ENCODE peak calls at places on chromosomes 2 and 18, in seven cellular contexts. Q is GM23248, K is NB4, Y is thoracic aorta, X is foreskin fibroblast, I is adipocyte, D is cardiac muscle cell. G is an unnamed sample.

GRCh38 chr2:217204358-217204757 is 344.5 kb upstream of the TNP1 start:
- DNase-seq in Q (peak), K (no peak), Y (no peak), X (peak), I (no peak), D (peak), G (no peak)

GRCh38 chr18:22946217-22946616 is 13.1 kb downstream of the RBBP8 start:
- DNase-seq in Q (no peak), K (no peak), Y (no peak), X (no peak), I (peak), D (no peak), G (no peak)

GRCh38 chr2:222752731-222753130 is 81.3 kb downstream of the MOGAT1 start:
- DNase-seq in Q (no peak), K (no peak), Y (no peak), X (no peak), I (no peak), D (no peak), G (no peak)

GRCh38 chr18:70576281-70577022 is 287.6 kb downstream of the SOCS6 start:
- DNase-seq in Q (no peak), K (no peak), Y (no peak), X (no peak), I (no peak), D (no peak), G (no peak)

GRCh38 chr2:119223521-119224390 is at the start of gene STEAP3:
- DNase-seq in Q (peak), K (peak), Y (peak), X (peak), I (peak), D (peak), G (no peak)

GRCh38 chr2:120293991-120294329 is 41.3 kb downstream of the RALB start:
- DNase-seq in Q (no peak), K (no peak), Y (no peak), X (no peak), I (no peak), D (no peak), G (no peak)

GRCh38 chr2:151947524-151948165 is 119.4 kb upstream of the ARL5A start:
- DNase-seq in Q (peak), K (peak), Y (peak), X (peak), I (no peak), D (peak), G (no peak)

GRCh38 chr2:14255135-14255820 is 377.2 kb upstream of the LRATD1 start:
- DNase-seq in Q (no peak), K (no peak), Y (no peak), X (no peak), I (no peak), D (no peak), G (no peak)

GRCh38 chr2:100936070-100936741 is 65.9 kb upstream of the RPL31 start:
- DNase-seq in Q (no peak), K (no peak), Y (no peak), X (no peak), I (no peak), D (no peak), G (no peak)

GRCh38 chr2:112005391-112006075 is 49.5 kb upstream of the TMEM87B start:
- DNase-seq in Q (no peak), K (peak), Y (no peak), X (no peak), I (no peak), D (no peak), G (no peak)

GRCh38 chr18:58148954-58149471 is 105.0 kb downstream of the NEDD4L start:
- DNase-seq in Q (no peak), K (no peak), Y (no peak), X (no peak), I (no peak), D (no peak), G (no peak)

GRCh38 chr18:48817021-48817461 is 133.7 kb downstream of the SMAD7 start:
- DNase-seq in Q (no peak), K (no peak), Y (no peak), X (no peak), I (no peak), D (no peak), G (no peak)

GRCh38 chr2:110997646-110998045 is 123.1 kb upstream of the BCL2L11 start:
- DNase-seq in Q (no peak), K (no peak), Y (no peak), X (no peak), I (no peak), D (no peak), G (no peak)

GRCh38 chr2:40169430-40169829 is 282.5 kb downstream of the SLC8A1 start:
- DNase-seq in Q (peak), K (no peak), Y (no peak), X (peak), I (peak), D (no peak), G (no peak)

GRCh38 chr18:63844254-63844653 is 43.3 kb upstream of the SERPINB2 start:
- DNase-seq in Q (peak), K (peak), Y (no peak), X (peak), I (peak), D (peak), G (no peak)

GRCh38 chr2:62858231-62858832 is 152.8 kb downstream of the EHBP1 start:
- DNase-seq in Q (no peak), K (no peak), Y (no peak), X (no peak), I (no peak), D (no peak), G (no peak)

GRCh38 chr18:13605477-13605876 is 120.9 kb downstream of the FAM210A start:
- DNase-seq in Q (no peak), K (no peak), Y (no peak), X (no peak), I (no peak), D (no peak), G (no peak)

GRCh38 chr18:24187049-24187448 is 48.2 kb downstream of the CABYR start:
- DNase-seq in Q (no peak), K (peak), Y (no peak), X (no peak), I (no peak), D (no peak), G (no peak)

GRCh38 chr18:73908323-73908722 is 239.3 kb downstream of the FBXO15 start:
- DNase-seq in Q (peak), K (peak), Y (no peak), X (peak), I (peak), D (peak), G (no peak)

GRCh38 chr18:77131652-77132368 is 773 bp downstream of the MBP start:
- DNase-seq in Q (peak), K (peak), Y (no peak), X (peak), I (peak), D (peak), G (no peak)

GRCh38 chr2:11366326-11366741 is 21.9 kb upstream of the ROCK2 start:
- DNase-seq in Q (no peak), K (no peak), Y (no peak), X (no peak), I (no peak), D (no peak), G (no peak)

GRCh38 chr2:15184491-15184890 is 376.6 kb downstream of the NBAS start:
- DNase-seq in Q (no peak), K (no peak), Y (no peak), X (no peak), I (no peak), D (no peak), G (no peak)

GRCh38 chr2:135815269-135815668 is 21.7 kb downstream of the LCT start:
- DNase-seq in Q (no peak), K (no peak), Y (no peak), X (no peak), I (no peak), D (no peak), G (no peak)

GRCh38 chr2:240960309-240960962 is 38.0 kb upstream of the SNED1 start:
- DNase-seq in Q (no peak), K (no peak), Y (no peak), X (peak), I (peak), D (peak), G (peak)

GRCh38 chr18:52150050-52150449 is 189.9 kb upstream of the DCC start:
- DNase-seq in Q (no peak), K (no peak), Y (no peak), X (no peak), I (no peak), D (no peak), G (no peak)

GRCh38 chr2:1804251-1804855 is 60.0 kb upstream of the PXDN start:
- DNase-seq in Q (no peak), K (no peak), Y (no peak), X (no peak), I (no peak), D (no peak), G (no peak)

GRCh38 chr2:225510794-225511193 is 111.3 kb downstream of the NYAP2 start:
- DNase-seq in Q (no peak), K (no peak), Y (no peak), X (no peak), I (no peak), D (no peak), G (no peak)

DNA sequence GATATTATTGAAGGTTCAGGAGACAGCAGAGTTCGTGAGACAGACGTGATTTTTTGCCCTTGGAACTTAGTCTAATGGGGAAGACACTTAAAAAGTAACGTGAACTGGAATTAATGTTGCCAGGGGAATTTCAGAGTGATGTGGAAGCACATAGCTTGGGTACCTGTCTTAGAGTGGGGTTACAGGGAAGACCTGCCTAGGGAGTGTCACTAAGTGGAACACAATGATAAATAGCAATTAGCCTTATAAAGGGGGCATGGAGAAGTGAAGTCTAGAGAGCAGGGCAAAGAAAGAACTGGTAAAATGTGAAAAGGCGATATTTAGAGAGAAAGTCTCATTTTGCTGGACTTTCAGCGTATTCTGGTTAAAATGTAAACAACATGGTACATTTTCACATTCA is 306.0 kb upstream of the TCF4 start:
- DNase-seq in Q (no peak), K (no peak), Y (no peak), X (no peak), I (no peak), D (no peak), G (no peak)
- H3K4me3 ChIP-seq in Q (no peak), K (no peak), Y (no peak), X (no peak), I (no peak), D (peak), G (no peak)

GRCh38 chr2:182608181-182608845 is 107.7 kb upstream of the DNAJC10 start:
- DNase-seq in Q (no peak), K (no peak), Y (no peak), X (no peak), I (no peak), D (no peak), G (no peak)
- H3K4me3 ChIP-seq in Q (no peak), K (no peak), Y (no peak), X (no peak), I (no peak), D (no peak), G (no peak)

DNA sequence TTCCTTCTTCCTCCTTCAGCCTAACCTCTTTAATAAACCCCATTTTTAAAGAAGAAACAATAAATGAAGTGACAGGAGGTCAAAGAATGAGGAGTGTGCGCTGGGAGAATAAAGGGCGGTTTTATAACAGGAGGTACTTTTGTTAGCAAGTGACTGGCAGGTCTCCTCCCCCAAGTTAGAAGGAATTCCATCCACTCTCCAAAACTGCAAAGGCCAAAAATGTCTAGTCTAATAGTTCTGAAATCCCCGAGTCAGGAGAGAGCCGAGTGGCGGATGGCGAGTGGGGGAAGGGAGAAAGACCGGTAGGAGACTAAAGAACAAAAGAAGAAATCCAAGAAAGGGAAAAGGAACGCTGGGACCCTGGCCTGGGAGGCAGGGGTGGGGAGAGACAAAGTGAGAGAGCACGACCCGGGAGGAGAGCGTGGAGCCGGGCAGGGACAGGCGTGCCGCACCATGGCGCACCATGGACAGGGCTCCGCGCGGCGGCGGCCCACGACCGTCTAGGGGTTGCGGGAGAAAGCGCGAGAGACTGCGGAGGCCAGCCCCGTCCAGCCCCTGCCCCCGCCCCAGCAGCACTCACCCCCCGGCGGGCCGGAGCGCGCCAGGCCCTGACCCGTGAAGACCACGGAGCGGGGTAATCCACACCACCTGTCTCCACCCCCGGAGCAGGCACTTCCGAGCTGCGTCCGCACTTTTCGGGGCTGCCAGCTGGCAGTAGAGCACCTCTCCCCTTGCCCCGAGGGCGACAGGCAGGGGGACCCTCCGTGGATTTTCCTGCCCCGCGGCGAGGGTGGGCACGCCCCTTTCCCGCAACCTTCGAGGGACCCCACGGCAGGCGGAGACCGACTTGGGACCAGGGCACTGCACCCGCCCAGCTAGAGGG is 1.6 kb downstream of the CDH2 start:
- DNase-seq in Q (peak), K (no peak), Y (no peak), X (peak), I (peak), D (peak), G (no peak)
- H3K4me3 ChIP-seq in Q (peak), K (no peak), Y (peak), X (peak), I (peak), D (peak), G (peak)

DNA sequence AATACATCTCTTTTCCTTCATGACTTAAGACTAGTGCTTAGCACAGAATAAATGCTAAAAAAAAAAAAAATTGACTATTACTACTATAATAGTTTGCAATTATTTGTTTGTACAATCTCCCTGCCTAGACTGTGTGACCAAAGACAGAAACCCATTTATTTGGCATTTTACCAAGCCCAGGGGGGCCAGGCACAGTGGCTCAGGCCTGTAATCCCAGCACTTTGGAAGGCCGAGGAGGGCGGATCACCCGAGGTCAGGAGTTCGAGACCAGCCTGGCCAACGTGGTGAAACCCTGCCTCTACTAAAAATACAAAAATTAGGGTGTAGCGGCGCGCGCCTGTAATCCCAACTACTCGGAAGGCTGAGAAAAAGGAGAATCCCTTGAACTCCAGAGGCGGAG is 1.4 kb downstream of the ASB3 start:
- DNase-seq in Q (peak), K (no peak), Y (no peak), X (no peak), I (no peak), D (peak), G (no peak)
- H3K4me3 ChIP-seq in Q (peak), K (peak), Y (peak), X (peak), I (peak), D (peak), G (peak)